ENCODE peak calls at places on chromosomes 7 and 10, in six cellular contexts. F is stomach, X is H1, C is spleen, B is uterus, L is ovary. Y is an unnamed sample.

GRCh38 chr7:18902892-18903291 is 214.5 kb downstream of the TWIST1 start:
- DNase-seq in X (no peak), B (no peak), F (no peak), L (no peak), C (no peak), Y (no peak)

GRCh38 chr7:123871998-123872867 is 27.3 kb downstream of the HYAL4 start:
- DNase-seq in X (peak; percentile 21), F (peak; percentile 65), B (peak; percentile 27), C (peak; percentile 64), L (peak; percentile 43), Y (peak; percentile 15)

GRCh38 chr7:116316838-116317612 is 106.7 kb downstream of the TES start:
- DNase-seq in F (peak; percentile 63), C (no peak), B (peak; percentile 43), L (no peak), X (no peak), Y (no peak)

GRCh38 chr10:129334326-129334725 is 132.7 kb upstream of the MGMT start:
- DNase-seq in B (no peak), X (no peak), L (no peak), C (no peak), F (no peak), Y (no peak)

GRCh38 chr10:3764626-3765375 is 20.2 kb downstream of the KLF6 start:
- DNase-seq in L (no peak), B (no peak), F (no peak), C (peak; percentile 86), X (no peak), Y (no peak)

GRCh38 chr10:84590794-84591193 is 262.4 kb downstream of the CCSER2 start:
- DNase-seq in F (no peak), L (no peak), X (no peak), B (no peak), C (peak; percentile 35), Y (no peak)

GRCh38 chr7:101363734-101364374 is 1.2 kb downstream of the COL26A1 start:
- DNase-seq in X (no peak), C (peak; percentile 90), B (peak; percentile 40), L (peak; percentile 58), F (peak; percentile 68), Y (no peak)

GRCh38 chr7:157978766-157979165 is 608.9 kb downstream of the PTPRN2 start:
- DNase-seq in F (no peak), L (no peak), X (no peak), C (peak; percentile 70), B (no peak), Y (no peak)

GRCh38 chr10:12042409-12042796 is 206 bp downstream of the UPF2 start:
- DNase-seq in F (peak; percentile 35), B (no peak), L (no peak), C (peak; percentile 93), X (no peak), Y (no peak)

GRCh38 chr10:63627881-63628296 is 106.7 kb downstream of the REEP3 start:
- DNase-seq in B (no peak), F (no peak), L (no peak), C (no peak), X (no peak), Y (no peak)

GRCh38 chr7:2166625-2167280 is 66.0 kb downstream of the MAD1L1 start:
- DNase-seq in F (no peak), X (no peak), L (no peak), C (no peak), B (no peak), Y (no peak)

GRCh38 chr10:42753507-42754154 is 29.0 kb upstream of the BMS1 start:
- DNase-seq in L (no peak), F (no peak), C (peak; percentile 80), X (no peak), B (peak; percentile 23), Y (no peak)

GRCh38 chr10:122333037-122333436 is 41.5 kb upstream of the PLEKHA1 start:
- DNase-seq in C (no peak), B (no peak), L (no peak), F (no peak), X (no peak), Y (no peak)

GRCh38 chr7:41685684-41686083 is 17.2 kb downstream of the INHBA start:
- DNase-seq in F (no peak), B (no peak), C (no peak), L (no peak), X (no peak), Y (no peak)

GRCh38 chr7:139559364-139560105 is 36.0 kb downstream of the CLEC2L start:
- DNase-seq in F (no peak), L (no peak), C (peak; percentile 25), B (no peak), X (no peak), Y (no peak)

GRCh38 chr10:27865221-27865635 is 119.6 kb upstream of the MKX start:
- DNase-seq in L (no peak), X (no peak), F (no peak), B (no peak), C (no peak), Y (no peak)

GRCh38 chr10:123800299-123800698 is 91.3 kb downstream of the CPXM2 start:
- DNase-seq in B (no peak), L (no peak), C (no peak), F (no peak), X (peak; percentile 25), Y (no peak)

GRCh38 chr10:34031410-34031809 is 696.9 kb upstream of the NRP1 start:
- DNase-seq in L (no peak), F (no peak), X (no peak), C (no peak), B (peak; percentile 50), Y (peak; percentile 78)

GRCh38 chr7:128020161-128020560 is 11.1 kb downstream of the LRRC4 start:
- DNase-seq in F (no peak), L (no peak), B (no peak), X (no peak), C (no peak), Y (no peak)

GRCh38 chr10:110496553-110497437 is 912 bp upstream of the DUSP5 start:
- DNase-seq in L (no peak), C (peak; percentile 74), F (no peak), X (no peak), B (no peak), Y (peak; percentile 43)

GRCh38 chr7:159024280-159024951 is 120.3 kb downstream of the VIPR2 start:
- DNase-seq in L (no peak), B (peak; percentile 14), C (no peak), X (no peak), F (no peak), Y (no peak)

DNA sequence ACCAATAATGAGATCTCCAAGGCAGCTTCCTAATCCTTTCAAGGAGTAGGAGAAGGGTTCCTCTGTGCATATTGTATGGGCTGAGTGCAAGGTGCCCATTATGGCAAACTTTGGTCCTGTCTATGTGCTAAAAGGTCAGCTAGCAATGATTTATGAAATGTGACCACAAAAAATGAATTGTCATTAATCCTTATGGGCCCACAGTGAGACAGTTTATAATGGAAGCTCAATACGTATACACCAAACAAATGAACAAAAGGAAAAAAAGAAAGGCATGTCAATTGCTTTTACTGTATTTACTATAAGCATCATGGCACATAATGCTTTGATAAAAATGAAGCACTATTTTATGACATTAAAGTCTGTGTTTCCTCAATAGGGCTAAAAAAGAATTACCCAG is 54.5 kb downstream of the ELAPOR2 start:
- DNase-seq in C (no peak), F (no peak), L (no peak), B (no peak), X (no peak), Y (no peak)
- H3K4me1 ChIP-seq in C (peaks cover 8% of the 10 kb centered on the region), F (peaks cover 20% of the 10 kb centered on the region), L (no peaks in the 10 kb centered on the region), B (no peaks in the 10 kb centered on the region), X (peaks cover 10% of the 10 kb centered on the region), Y (no peaks in the 10 kb centered on the region)

GRCh38 chr10:131902211-131902610 is 1.4 kb downstream of the PPP2R2D start:
- DNase-seq in C (peak; percentile 72), B (no peak), F (no peak), L (no peak), X (no peak), Y (no peak)

GRCh38 chr10:131901181-131901829 is 497 bp downstream of the PPP2R2D start:
- DNase-seq in L (peak; percentile 66), B (peak; percentile 36), X (no peak), F (peak; percentile 63), C (peak; percentile 95), Y (no peak)

GRCh38 chr10:131899695-131900349 is 986 bp upstream of the PPP2R2D start:
- DNase-seq in X (no peak), C (peak; percentile 72), F (no peak), L (no peak), B (no peak), Y (no peak)

GRCh38 chr10:131899116-131899690 is 1.6 kb upstream of the PPP2R2D start:
- DNase-seq in F (no peak), B (no peak), L (no peak), X (no peak), C (peak; percentile 73), Y (no peak)

GRCh38 chr10:131900350-131901152 is at the start of gene PPP2R2D:
- DNase-seq in B (peak; percentile 93), F (peak; percentile 96), X (peak; percentile 76), L (peak; percentile 95), C (peak; percentile 98), Y (peak; percentile 87)
- TF ChIP-seq POLR2A in B (peak; percentile 38), F (no peak), X (peak; percentile 77), L (peak; percentile 50), C (no peak), Y (peak; percentile 17)

DNA sequence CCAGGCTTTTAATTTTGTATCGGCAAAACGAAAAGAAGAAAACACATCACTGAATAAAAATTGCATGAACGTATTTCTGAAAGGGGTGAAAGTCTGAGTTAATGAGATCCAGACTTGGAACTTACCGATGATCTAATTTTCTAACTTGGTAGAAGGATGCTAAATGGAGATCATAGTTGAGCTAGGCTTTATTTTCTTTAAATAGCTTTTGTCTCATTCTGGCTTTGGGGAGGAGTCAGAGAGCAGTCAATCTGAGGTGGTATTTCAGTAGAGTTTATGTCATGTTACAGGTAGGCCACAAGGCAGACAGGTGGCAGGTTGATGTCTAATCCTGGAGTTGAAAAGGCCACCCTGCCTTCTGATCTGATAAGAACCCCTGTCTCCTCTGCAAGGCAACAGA is 161.9 kb downstream of the KIAA1217 start:
- DNase-seq in L (no peak), X (no peak), F (no peak), B (no peak), C (no peak), Y (no peak)
- H3K4me3 ChIP-seq in L (no peak overlapping the region), X (no peak overlapping the region), F (no peak overlapping the region), B (no peak overlapping the region), C (no peak overlapping the region), Y (no peak overlapping the region)

DNA sequence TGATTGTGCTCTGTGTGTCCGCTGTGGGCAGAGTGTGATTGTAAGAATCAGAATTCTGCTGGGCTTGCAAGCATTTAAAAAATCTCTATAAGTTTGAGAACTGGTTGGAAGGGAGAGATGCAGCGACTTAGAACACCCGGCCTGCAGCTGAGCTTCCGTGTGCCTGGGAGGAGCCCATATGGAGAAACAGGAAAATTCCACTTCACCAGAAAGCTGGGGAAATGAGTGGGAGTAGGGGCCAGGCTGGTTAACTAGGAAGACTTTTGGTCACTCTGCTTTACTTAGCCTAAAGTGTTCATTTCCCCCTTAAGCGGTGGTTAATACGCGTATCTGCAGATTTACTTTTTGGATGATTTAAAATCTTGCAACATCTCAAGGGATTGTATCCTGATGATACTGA is 72.2 kb downstream of the TCF7L2 start:
- DNase-seq in X (no peak), F (no peak), B (no peak), C (no peak), L (no peak), Y (no peak)
- H3K4me1 ChIP-seq in X (peaks cover 20% of the 10 kb centered on the region), F (peaks cover 78% of the 10 kb centered on the region), B (peaks cover 15% of the 10 kb centered on the region), C (peaks cover 75% of the 10 kb centered on the region), L (peaks cover 29% of the 10 kb centered on the region), Y (peaks cover 27% of the 10 kb centered on the region)

Y was measured in tibial nerve.